ENCODE peak calls at places on chromosomes 16 and 17, in six cellular contexts. Q is GM23338, H is endothelial cell of umbilical vein, O is prostate gland, G is sigmoid colon, V is breast epithelium. J is an unnamed sample.

GRCh38 chr17:63361182-63361581 is 84.9 kb downstream of the CYB561 start:
- DNase-seq in Q (no peak), H (no peak), O (no peak), G (no peak), V (no peak), J (no peak)

GRCh38 chr17:41544497-41544896 is 16.4 kb upstream of the KRT19 start:
- DNase-seq in Q (no peak), H (no peak), O (no peak), G (no peak), V (no peak), J (no peak)

GRCh38 chr17:82752371-82753200 is 721 bp downstream of the TBCD start:
- DNase-seq in Q (peak), H (peak), O (no peak), G (peak), V (no peak), J (no peak)

GRCh38 chr17:76544123-76544915 is 4.5 kb downstream of the PRCD start:
- DNase-seq in Q (peak), H (no peak), O (no peak), G (no peak), V (no peak), J (no peak)

GRCh38 chr16:50326835-50327465 is 41.8 kb downstream of the BRD7 start:
- DNase-seq in Q (peak), H (no peak), O (no peak), G (no peak), V (no peak), J (peak)

GRCh38 chr17:49822829-49823228 is 25.0 kb downstream of the TAC4 start:
- DNase-seq in Q (no peak), H (no peak), O (no peak), G (peak), V (no peak), J (no peak)

GRCh38 chr17:40675905-40676304 is 10.9 kb upstream of the KRT222 start:
- DNase-seq in Q (peak), H (no peak), O (no peak), G (no peak), V (no peak), J (no peak)

GRCh38 chr17:14840616-14841231 is 424.4 kb downstream of the PMP22 start:
- DNase-seq in Q (no peak), H (no peak), O (no peak), G (no peak), V (no peak), J (no peak)

GRCh38 chr17:74605361-74605760 is 13.3 kb upstream of the CD300LD start:
- DNase-seq in Q (no peak), H (no peak), O (peak), G (peak), V (peak), J (no peak)

GRCh38 chr16:4314532-4315184 is 1.2 kb upstream of the GLIS2 start:
- DNase-seq in Q (peak), H (peak), O (no peak), G (peak), V (no peak), J (no peak)

GRCh38 chr17:21280081-21280518 is 4.4 kb upstream of the MAP2K3 start:
- DNase-seq in Q (peak), H (peak), O (peak), G (peak), V (peak), J (peak)

GRCh38 chr16:56835330-56835729 is 29.7 kb upstream of the SLC12A3 start:
- DNase-seq in Q (no peak), H (no peak), O (no peak), G (no peak), V (no peak), J (no peak)

GRCh38 chr16:19901164-19901563 is 16.5 kb upstream of the GPRC5B start:
- DNase-seq in Q (no peak), H (no peak), O (no peak), G (no peak), V (no peak), J (no peak)

GRCh38 chr16:56357765-56358322 is 67.5 kb downstream of the AMFR start:
- DNase-seq in Q (peak), H (no peak), O (no peak), G (peak), V (no peak), J (no peak)

GRCh38 chr16:57946181-57946801 is 24.6 kb downstream of the CNGB1 start:
- DNase-seq in Q (no peak), H (no peak), O (no peak), G (no peak), V (no peak), J (no peak)
- TF ChIP-seq POLR2AphosphoS5 in Q (no peak), H (no peak), O (no peak), G (no peak), V (no peak), J (no peak)

GRCh38 chr16:80029706-80030481 is 429.4 kb upstream of the MAF start:
- DNase-seq in Q (no peak), H (no peak), O (no peak), G (no peak), V (no peak), J (no peak)
- H3K4me3 ChIP-seq in Q (no peak), H (no peak), O (no peak), G (no peak), V (no peak), J (no peak)

DNA sequence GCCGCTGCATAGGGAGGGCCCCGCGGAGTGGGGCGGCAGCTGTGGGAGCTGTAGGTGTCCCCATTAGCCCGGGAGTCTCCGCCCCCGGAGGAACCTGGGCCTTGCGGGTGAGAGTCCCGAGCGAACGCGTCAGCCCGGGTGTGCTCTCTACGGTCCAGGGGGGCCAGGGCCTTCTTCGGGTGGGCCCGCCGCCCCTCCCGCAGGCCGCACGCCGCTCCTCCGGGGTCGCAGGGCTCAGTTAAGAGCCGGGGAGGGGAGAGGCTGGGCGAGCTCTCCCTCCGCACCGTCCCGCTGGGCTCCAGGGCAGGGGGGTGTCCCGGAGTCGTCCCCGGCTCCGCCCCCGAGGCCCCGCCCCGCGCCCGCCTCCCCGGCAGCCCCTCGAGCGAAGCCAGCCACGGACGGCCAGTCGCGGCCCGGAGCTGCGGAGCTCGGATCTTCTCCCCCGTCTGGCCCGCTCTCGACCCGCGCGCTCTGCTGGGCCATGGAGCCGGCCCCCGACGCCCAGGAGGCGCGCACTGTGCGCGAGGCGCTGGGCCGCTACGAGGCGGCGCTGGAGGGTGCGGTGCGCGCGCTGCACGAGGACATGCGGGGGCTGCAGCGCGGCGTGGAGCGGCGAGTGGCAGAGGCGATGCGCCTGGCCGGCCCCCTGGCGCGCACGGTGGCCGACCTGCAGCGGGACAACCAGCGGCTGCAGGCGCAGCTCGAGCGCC is at the start of gene SMTNL2:
- DNase-seq in Q (peak), H (no peak), O (no peak), G (peak), V (no peak), J (no peak)
- TF ChIP-seq POLR2AphosphoS5 in Q (peak), H (no peak), O (no peak), G (no peak), V (no peak), J (no peak)

GRCh38 chr17:46771601-46772012 is 46.9 kb downstream of the WNT3 start:
- DNase-seq in Q (peak), H (no peak), O (no peak), G (no peak), V (no peak), J (no peak)

GRCh38 chr17:46772013-46772878 is 46.2 kb downstream of the WNT3 start:
- DNase-seq in Q (peak), H (peak), O (no peak), G (no peak), V (no peak), J (no peak)

GRCh38 chr17:46774108-46774737 is 44.3 kb downstream of the WNT3 start:
- DNase-seq in Q (no peak), H (no peak), O (no peak), G (peak), V (no peak), J (no peak)

GRCh38 chr17:46773676-46774075 is 44.8 kb downstream of the WNT3 start:
- DNase-seq in Q (no peak), H (no peak), O (no peak), G (peak), V (no peak), J (no peak)

DNA sequence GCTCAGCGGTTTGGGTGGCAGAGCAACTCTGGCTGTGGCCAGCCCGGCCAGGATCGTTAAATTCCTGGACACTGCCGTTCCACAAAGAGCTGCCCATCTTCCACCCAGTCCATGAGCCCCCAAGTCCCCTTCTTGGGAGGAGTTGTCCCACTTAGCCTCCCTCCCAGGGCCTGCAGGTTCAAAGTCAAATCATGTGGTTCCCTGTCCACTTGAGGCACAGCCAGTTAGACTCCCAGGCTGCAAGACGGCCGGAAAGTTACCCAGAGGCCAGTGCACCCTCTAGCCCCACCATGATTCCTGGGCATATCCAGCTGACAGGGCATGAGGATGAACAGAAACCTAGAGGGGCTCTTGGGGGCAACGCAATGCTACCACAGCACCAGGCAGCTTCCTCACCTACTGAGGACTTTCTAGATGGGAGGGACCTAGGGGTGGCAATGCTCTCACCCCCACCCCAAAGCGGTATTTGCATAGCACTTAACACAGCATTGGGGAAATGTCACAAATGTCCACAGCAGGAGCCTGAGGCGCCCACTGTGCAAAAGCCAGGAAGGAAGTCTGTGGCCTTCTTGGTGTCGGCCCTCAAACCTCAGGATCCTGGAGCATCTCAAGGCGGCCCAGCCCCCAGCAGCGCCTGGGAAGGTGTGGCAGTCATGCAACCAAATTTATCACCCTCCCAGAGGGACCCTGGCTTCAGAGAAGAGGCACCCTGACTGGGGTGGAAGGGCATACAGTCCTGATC is 45.4 kb downstream of the WNT3 start:
- DNase-seq in Q (no peak), H (no peak), O (no peak), G (peak), V (no peak), J (no peak)
- H3K4me3 ChIP-seq in Q (peak), H (no peak), O (no peak), G (no peak), V (no peak), J (no peak)

DNA sequence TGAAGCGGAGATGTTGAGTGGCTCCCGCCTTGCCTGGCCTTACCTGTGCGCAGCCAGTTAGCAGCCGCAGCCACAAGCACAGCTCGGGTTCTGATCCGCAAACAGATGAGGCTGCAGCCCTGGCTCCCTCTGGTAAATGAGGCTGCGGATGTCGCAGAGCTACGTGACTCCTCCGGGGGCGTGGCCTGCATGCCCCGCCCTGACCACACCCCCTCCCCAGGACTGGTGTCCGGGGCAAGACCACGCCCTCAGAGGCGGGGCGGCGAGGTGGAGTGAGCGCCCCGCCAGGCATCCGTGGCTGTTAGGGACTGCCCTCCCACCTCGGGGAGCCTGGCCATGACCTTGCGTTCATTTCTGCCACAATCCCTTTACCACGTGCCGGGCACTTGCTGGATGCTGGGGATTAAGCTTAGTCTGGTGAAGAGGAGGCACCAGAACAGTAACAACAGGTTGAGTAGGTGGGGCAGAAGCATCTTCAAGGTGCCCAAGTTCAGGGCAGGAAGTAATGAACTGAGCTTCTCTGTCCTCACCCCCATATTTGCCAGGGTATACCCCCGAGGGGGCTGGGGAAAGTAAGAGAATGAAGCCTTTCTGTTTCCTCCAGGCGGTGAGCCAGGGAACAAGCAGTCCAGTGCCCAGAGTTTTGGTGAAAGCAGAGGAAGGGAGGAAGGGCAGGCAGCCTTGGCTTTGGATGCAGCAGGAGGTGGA is at the start of gene ALDOC:
- DNase-seq in Q (peak), H (peak), O (peak), G (peak), V (peak), J (peak)
- TF ChIP-seq POLR2AphosphoS5 in Q (peak), H (peak), O (peak), G (peak), V (peak), J (peak)

GRCh38 chr17:48003686-48004120 is 32.8 kb downstream of the CDK5RAP3 start:
- DNase-seq in Q (peak), H (no peak), O (no peak), G (no peak), V (no peak), J (no peak)

GRCh38 chr17:48002920-48003685 is 32.2 kb downstream of the CDK5RAP3 start:
- DNase-seq in Q (peak), H (no peak), O (no peak), G (no peak), V (no peak), J (no peak)

GRCh38 chr17:48001187-48001586 is 30.3 kb downstream of the CDK5RAP3 start:
- DNase-seq in Q (no peak), H (no peak), O (no peak), G (no peak), V (no peak), J (no peak)

GRCh38 chr17:48004973-48005372 is 32.6 kb downstream of the COPZ2 start:
- DNase-seq in Q (no peak), H (no peak), O (no peak), G (no peak), V (no peak), J (no peak)

GRCh38 chr17:48002208-48002919 is 31.5 kb downstream of the CDK5RAP3 start:
- DNase-seq in Q (no peak), H (peak), O (no peak), G (no peak), V (no peak), J (no peak)
- H3K4me3 ChIP-seq in Q (peak), H (no peak), O (no peak), G (no peak), V (no peak), J (no peak)

DNA sequence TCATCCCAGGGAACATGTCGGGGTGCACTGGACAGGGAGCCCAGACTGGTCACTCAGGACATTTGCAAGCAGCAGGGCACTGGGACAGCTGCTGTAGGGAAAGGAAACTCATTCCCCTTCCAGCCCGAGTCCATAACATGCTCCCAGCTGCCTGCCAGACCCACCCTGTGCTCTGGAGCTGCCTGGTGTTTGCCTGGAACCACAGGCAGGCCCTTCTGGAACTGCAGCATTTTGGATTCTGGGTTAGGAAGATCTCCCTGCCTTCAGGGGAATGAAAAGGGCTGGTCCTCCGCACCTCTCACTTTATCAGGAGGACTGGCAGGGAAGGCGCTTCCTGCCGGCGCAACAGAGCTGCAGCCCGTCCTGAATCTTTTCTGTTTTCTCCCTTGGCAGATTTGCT is 41.2 kb downstream of the MEAK7 start:
- DNase-seq in Q (no peak), H (no peak), O (no peak), G (peak), V (no peak), J (no peak)
- TF ChIP-seq POLR2AphosphoS5 in Q (no peak), H (no peak), O (no peak), G (no peak), V (no peak), J (no peak)

GRCh38 chr16:68756250-68757051 is 19.4 kb downstream of the CDH1 start:
- DNase-seq in Q (no peak), H (no peak), O (peak), G (no peak), V (peak), J (no peak)
- H3K4me3 ChIP-seq in Q (no peak), H (no peak), O (no peak), G (no peak), V (no peak), J (no peak)

GRCh38 chr17:19928299-19928698 is 49.3 kb downstream of the AKAP10 start:
- DNase-seq in Q (no peak), H (no peak), O (no peak), G (no peak), V (no peak), J (no peak)
- TF ChIP-seq POLR2AphosphoS5 in Q (no peak), H (no peak), O (no peak), G (no peak), V (no peak), J (no peak)